ENCODE peak calls at places on chromosomes 11 and 22, in five cellular contexts. Y, A, H, K and Q are unnamed samples.

GRCh38 chr22:45616432-45616831 is 55.2 kb upstream of the ATXN10 start:
- DNase-seq in Y (no peak), A (no peak), H (no peak), K (no peak), Q (no peak)

GRCh38 chr11:59097113-59097708 is 9.8 kb upstream of the FAM111B start:
- DNase-seq in Y (peak), A (peak), H (peak), K (peak), Q (no peak)

GRCh38 chr11:2578006-2578933 is 121.5 kb downstream of the KCNQ1OT1 start:
- DNase-seq in Y (no peak), A (no peak), H (no peak), K (peak), Q (no peak)

GRCh38 chr11:88363004-88363403 is 25.5 kb upstream of the CTSC start:
- DNase-seq in Y (no peak), A (no peak), H (no peak), K (no peak), Q (no peak)

GRCh38 chr11:84905411-84905810 is 721.7 kb downstream of the DLG2 start:
- DNase-seq in Y (no peak), A (no peak), H (peak), K (no peak), Q (peak)

GRCh38 chr11:60951909-60952741 is at the start of gene SLC15A3:
- DNase-seq in Y (no peak), A (peak), H (peak), K (no peak), Q (no peak)

GRCh38 chr11:6225896-6226295 is 8.5 kb downstream of the FHIP1B start:
- DNase-seq in Y (no peak), A (no peak), H (no peak), K (no peak), Q (no peak)

GRCh38 chr22:37588540-37589215 is 8.8 kb upstream of the LGALS2 start:
- DNase-seq in Y (no peak), A (no peak), H (no peak), K (no peak), Q (no peak)

GRCh38 chr22:20787223-20787622 is 13.3 kb downstream of the SERPIND1 start:
- DNase-seq in Y (no peak), A (no peak), H (no peak), K (no peak), Q (no peak)

GRCh38 chr11:83648610-83649467 is 362.7 kb upstream of the CCDC90B start:
- DNase-seq in Y (no peak), A (no peak), H (no peak), K (no peak), Q (no peak)